ENCODE peak calls at places on chromosomes 12 and 14, in five cellular contexts. Q is astrocyte, U is ovary, X is small intestine, M is A549. I is an unnamed sample.

GRCh38 chr14:59870277-59871165 is at the start of gene RTN1:
- DNase-seq in Q (peak; percentile 33), U (no peak), X (peak; percentile 15), M (no peak), I (peak; percentile 84)

GRCh38 chr12:119826661-119827435 is 50.3 kb downstream of the CIT start:
- DNase-seq in Q (peak; percentile 26), U (no peak), X (no peak), M (no peak), I (no peak)

GRCh38 chr12:22702690-22703089 is 77.7 kb downstream of the ETNK1 start:
- DNase-seq in Q (no peak), U (no peak), X (no peak), M (no peak), I (no peak)

GRCh38 chr12:101935769-101936741 is 58.7 kb downstream of the DRAM1 start:
- DNase-seq in Q (peak; percentile 97), U (peak; percentile 44), X (no peak), M (no peak), I (no peak)

GRCh38 chr12:4444031-4444430 is 1.6 kb downstream of the FGF6 start:
- DNase-seq in Q (no peak), U (no peak), X (no peak), M (no peak), I (no peak)

GRCh38 chr12:80154261-80154660 is 54.9 kb downstream of the OTOGL start:
- DNase-seq in Q (peak; percentile 27), U (no peak), X (no peak), M (no peak), I (no peak)

GRCh38 chr12:89768586-89769482 is 60.2 kb upstream of the ATP2B1 start:
- DNase-seq in Q (peak; percentile 86), U (no peak), X (peak; percentile 83), M (peak; percentile 18), I (no peak)

GRCh38 chr12:49357099-49357678 is 10.1 kb upstream of the SPATS2 start:
- DNase-seq in Q (no peak), U (no peak), X (no peak), M (no peak), I (no peak)

GRCh38 chr12:116969615-116970575 is 59.1 kb downstream of the FBXW8 start:
- DNase-seq in Q (peak; percentile 68), U (peak; percentile 60), X (no peak), M (no peak), I (no peak)

GRCh38 chr12:4251228-4251891 is 22.2 kb upstream of the CCND2 start:
- DNase-seq in Q (no peak), U (no peak), X (no peak), M (no peak), I (no peak)

GRCh38 chr14:58941666-58942065 is 246.8 kb upstream of the DAAM1 start:
- DNase-seq in Q (peak; percentile 83), U (no peak), X (no peak), M (no peak), I (no peak)

GRCh38 chr12:19574606-19575005 is 135.3 kb downstream of the AEBP2 start:
- DNase-seq in Q (no peak), U (no peak), X (no peak), M (peak; percentile 10), I (no peak)

GRCh38 chr12:105085537-105085936 is 1.3 kb upstream of the ALDH1L2 start:
- DNase-seq in Q (no peak), U (no peak), X (no peak), M (no peak), I (no peak)

GRCh38 chr12:54991161-54991991 is 6.8 kb upstream of the TESPA1 start:
- DNase-seq in Q (no peak), U (no peak), X (peak; percentile 17), M (no peak), I (no peak)

GRCh38 chr14:100541621-100542560 is 45.3 kb downstream of the BEGAIN start:
- DNase-seq in Q (no peak), U (no peak), X (no peak), M (no peak), I (peak; percentile 63)

GRCh38 chr12:68773582-68773981 is 27.6 kb downstream of the SLC35E3 start:
- DNase-seq in Q (no peak), U (no peak), X (no peak), M (no peak), I (no peak)

GRCh38 chr12:2360630-2361170 is 307.9 kb downstream of the CACNA1C start:
- DNase-seq in Q (no peak), U (no peak), X (no peak), M (peak; percentile 33), I (peak; percentile 7)

GRCh38 chr12:65787056-65787855 is 37.0 kb upstream of the HMGA2 start:
- DNase-seq in Q (no peak), U (no peak), X (no peak), M (no peak), I (no peak)

GRCh38 chr12:80580254-80580653 is 127.2 kb upstream of the MYF6 start:
- DNase-seq in Q (peak; percentile 97), U (no peak), X (no peak), M (no peak), I (no peak)

GRCh38 chr14:65002586-65003210 is 16.0 kb downstream of the FNTB start:
- DNase-seq in Q (peak; percentile 72), U (no peak), X (no peak), M (no peak), I (no peak)

GRCh38 chr12:32897276-32897615 is 669 bp upstream of the PKP2 start:
- DNase-seq in Q (no peak), U (no peak), X (no peak), M (no peak), I (no peak)

GRCh38 chr14:68786491-68787234 is 6.2 kb downstream of the ZFP36L1 start:
- DNase-seq in Q (peak; percentile 74), U (peak; percentile 51), X (no peak), M (peak; percentile 53), I (peak; percentile 60)

GRCh38 chr12:91274886-91275285 is 92.3 kb upstream of the DCN start:
- DNase-seq in Q (peak; percentile 47), U (no peak), X (no peak), M (no peak), I (no peak)

GRCh38 chr14:95515080-95515489 is 1.4 kb downstream of the SYNE3 start:
- DNase-seq in Q (no peak), U (peak; percentile 61), X (no peak), M (no peak), I (no peak)

GRCh38 chr12:103314786-103315185 is 181.0 kb downstream of the C12orf42 start:
- DNase-seq in Q (no peak), U (no peak), X (no peak), M (no peak), I (no peak)

GRCh38 chr12:6644903-6645302 is 2.3 kb downstream of the ACRBP start:
- DNase-seq in Q (no peak), U (no peak), X (peak; percentile 48), M (no peak), I (no peak)

GRCh38 chr14:34713681-34714319 is 593 bp downstream of the CFL2 start:
- DNase-seq in Q (peak; percentile 83), U (no peak), X (peak; percentile 20), M (no peak), I (peak; percentile 7)

GRCh38 chr14:88266474-88266873 is 56.6 kb downstream of the KCNK10 start:
- DNase-seq in Q (no peak), U (no peak), X (peak; percentile 11), M (no peak), I (no peak)

GRCh38 chr14:77653473-77653872 is 37.0 kb upstream of the SPTLC2 start:
- DNase-seq in Q (no peak), U (no peak), X (no peak), M (no peak), I (no peak)
- H3K4me1 ChIP-seq in Q (no peaks in the 10 kb centered on the region), U (no peaks in the 10 kb centered on the region), X (no peaks in the 10 kb centered on the region), M (no peaks in the 10 kb centered on the region), I (no peaks in the 10 kb centered on the region)

GRCh38 chr12:69932154-69932553 is 107.1 kb downstream of the MYRFL start:
- DNase-seq in Q (no peak), U (no peak), X (no peak), M (no peak), I (no peak)

GRCh38 chr12:69934011-69934410 is 109.0 kb downstream of the MYRFL start:
- DNase-seq in Q (no peak), U (no peak), X (no peak), M (no peak), I (no peak)

GRCh38 chr12:69933115-69933552 is 108.1 kb downstream of the MYRFL start:
- DNase-seq in Q (no peak), U (no peak), X (no peak), M (no peak), I (no peak)

GRCh38 chr12:69935651-69936100 is 110.6 kb downstream of the MYRFL start:
- DNase-seq in Q (no peak), U (no peak), X (no peak), M (no peak), I (no peak)

DNA sequence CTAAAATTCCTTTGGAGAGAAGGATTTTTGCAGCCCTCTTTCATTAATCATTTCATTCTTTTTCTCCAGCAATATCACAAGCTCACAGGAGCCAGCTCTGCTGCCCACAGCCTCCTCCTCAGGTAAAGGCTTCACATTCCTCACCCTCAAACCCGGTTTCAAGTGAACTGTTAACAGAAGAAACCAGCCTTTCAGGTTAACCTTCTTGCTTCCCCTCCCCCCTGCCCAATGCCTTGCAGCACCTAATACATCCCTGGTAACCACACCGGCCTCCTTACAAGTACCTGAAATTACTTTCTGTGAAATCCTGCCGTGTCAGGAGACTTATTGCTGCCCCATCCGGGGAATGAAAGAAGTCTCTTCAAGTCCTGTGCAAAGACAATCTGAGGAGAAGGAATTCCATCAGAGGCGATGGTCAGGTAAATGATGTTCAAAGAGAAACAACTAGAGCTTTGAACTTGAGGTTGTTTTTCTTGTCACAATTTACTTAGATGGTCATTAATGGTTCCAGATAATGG is 111.2 kb downstream of the MYRFL start:
- DNase-seq in Q (no peak), U (no peak), X (no peak), M (no peak), I (no peak)
- H3K4me3 ChIP-seq in Q (no peak overlapping the region), U (no peak overlapping the region), X (no peak overlapping the region), M (no peak overlapping the region), I (no peak overlapping the region)

GRCh38 chr12:1206118-1206734 is 215.2 kb downstream of the ERC1 start:
- DNase-seq in Q (no peak), U (no peak), X (no peak), M (no peak), I (no peak)

GRCh38 chr12:1207276-1207675 is 216.3 kb downstream of the ERC1 start:
- DNase-seq in Q (no peak), U (no peak), X (no peak), M (no peak), I (no peak)

GRCh38 chr12:1203735-1204019 is 212.7 kb downstream of the ERC1 start:
- DNase-seq in Q (no peak), U (no peak), X (no peak), M (no peak), I (no peak)

GRCh38 chr12:1204581-1205121 is 213.6 kb downstream of the ERC1 start:
- DNase-seq in Q (peak; percentile 27), U (no peak), X (no peak), M (no peak), I (no peak)

GRCh38 chr12:1205512-1206060 is 214.6 kb downstream of the ERC1 start:
- DNase-seq in Q (peak; percentile 49), U (no peak), X (no peak), M (no peak), I (no peak)
- H3K27ac ChIP-seq in Q (peak overlapping the region; percentile 21), U (no peak overlapping the region), X (no peak overlapping the region), M (no peak overlapping the region), I (no peak overlapping the region)

DNA sequence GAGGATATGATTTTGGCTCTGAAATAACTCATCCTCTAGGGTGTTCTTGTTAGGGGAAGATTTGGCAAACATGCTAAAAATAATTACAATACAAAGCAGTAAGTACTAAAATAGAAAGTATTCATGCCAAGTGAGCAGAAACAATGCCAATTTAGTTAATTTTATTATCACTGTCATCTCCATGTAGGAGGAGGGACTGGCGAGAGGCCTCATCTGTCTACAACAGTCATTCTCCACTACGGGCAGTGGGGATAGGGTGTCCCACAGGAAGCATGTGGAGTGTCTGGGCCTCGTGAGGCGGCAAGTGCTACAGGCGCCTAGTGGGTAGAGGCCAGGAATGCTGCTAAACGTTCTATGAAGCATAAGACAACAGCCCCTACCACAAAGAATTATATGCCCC is 3.3 kb downstream of the ISM2 start:
- DNase-seq in Q (no peak), U (no peak), X (no peak), M (no peak), I (no peak)
- H3K4me1 ChIP-seq in Q (peaks cover 7% of the 10 kb centered on the region), U (peaks cover 7% of the 10 kb centered on the region), X (no peaks in the 10 kb centered on the region), M (peaks cover 6% of the 10 kb centered on the region), I (no peaks in the 10 kb centered on the region)